ENCODE peak calls at places on chromosomes 12 and 14, in seven cellular contexts. D, I, T, C, U, W and L are unnamed samples.

GRCh38 chr14:41607966-41608663 is 1.4 kb downstream of the LRFN5 start:
- DNase-seq in D (no peak), I (no peak), T (no peak), C (peak; percentile 45), U (peak; percentile 78), W (no peak), L (no peak)

GRCh38 chr14:80535171-80535570 is 323.9 kb upstream of the DIO2 start:
- DNase-seq in D (no peak), I (no peak), T (no peak), C (no peak), U (no peak), W (no peak), L (no peak)

GRCh38 chr12:119659289-119659897 is 8.5 kb upstream of the PRKAB1 start:
- DNase-seq in D (peak; percentile 24), I (no peak), T (peak; percentile 35), C (peak; percentile 48), U (peak; percentile 47), W (peak; percentile 60), L (no peak)

GRCh38 chr12:102965281-102966155 is 8.0 kb downstream of the ASCL1 start:
- DNase-seq in D (no peak), I (no peak), T (no peak), C (no peak), U (peak; percentile 68), W (no peak), L (no peak)

GRCh38 chr12:111766608-111767361 is at the start of gene ALDH2:
- DNase-seq in D (peak; percentile 43), I (no peak), T (peak; percentile 83), C (peak; percentile 61), U (peak; percentile 96), W (peak; percentile 98), L (peak; percentile 25)

GRCh38 chr12:105820407-105821140 is 318.2 kb downstream of the NUAK1 start:
- DNase-seq in D (peak; percentile 22), I (no peak), T (no peak), C (peak; percentile 77), U (peak; percentile 14), W (no peak), L (peak; percentile 86)

GRCh38 chr14:51547260-51547659 is 104.5 kb upstream of the FRMD6 start:
- DNase-seq in D (peak; percentile 100), I (no peak), T (no peak), C (peak; percentile 98), U (no peak), W (no peak), L (peak; percentile 100)

GRCh38 chr12:82805812-82806497 is 119.2 kb downstream of the TMTC2 start:
- DNase-seq in D (peak; percentile 1), I (no peak), T (no peak), C (peak; percentile 72), U (no peak), W (no peak), L (peak; percentile 46)

GRCh38 chr14:70029296-70030132 is 150.3 kb downstream of the SMOC1 start:
- DNase-seq in D (no peak), I (no peak), T (no peak), C (no peak), U (no peak), W (no peak), L (no peak)

GRCh38 chr12:126191037-126191891 is 1126.0 kb downstream of the AACS start:
- DNase-seq in D (no peak), I (no peak), T (peak; percentile 15), C (no peak), U (peak; percentile 64), W (no peak), L (peak; percentile 4)

GRCh38 chr14:106841701-106842100 is 1315.3 kb downstream of the TMEM121 start:
- DNase-seq in D (no peak), I (no peak), T (no peak), C (no peak), U (no peak), W (no peak), L (no peak)

GRCh38 chr14:89166650-89167049 is 250.4 kb downstream of the FOXN3 start:
- DNase-seq in D (no peak), I (no peak), T (no peak), C (no peak), U (no peak), W (no peak), L (no peak)

GRCh38 chr12:15558915-15559528 is 230.2 kb downstream of the EPS8 start:
- DNase-seq in D (peak; percentile 87), I (no peak), T (no peak), C (peak; percentile 96), U (no peak), W (no peak), L (peak; percentile 78)

GRCh38 chr14:92173668-92174067 is 51.9 kb downstream of the CPSF2 start:
- DNase-seq in D (peak; percentile 66), I (no peak), T (no peak), C (peak; percentile 60), U (no peak), W (no peak), L (peak; percentile 26)

GRCh38 chr12:65779091-65779642 is 45.1 kb upstream of the HMGA2 start:
- DNase-seq in D (peak; percentile 61), I (no peak), T (peak; percentile 12), C (peak; percentile 29), U (peak; percentile 88), W (no peak), L (peak; percentile 53)

GRCh38 chr12:75489613-75490210 is 9.2 kb downstream of the GLIPR1 start:
- DNase-seq in D (peak; percentile 63), I (no peak), T (no peak), C (peak; percentile 83), U (peak; percentile 12), W (no peak), L (peak; percentile 62)

GRCh38 chr12:71671816-71672215 is 7.7 kb downstream of the THAP2 start:
- DNase-seq in D (no peak), I (no peak), T (no peak), C (no peak), U (no peak), W (no peak), L (no peak)

GRCh38 chr12:48788852-48789775 is at the start of gene ADCY6:
- DNase-seq in D (peak; percentile 70), I (no peak), T (peak; percentile 84), C (peak; percentile 73), U (peak; percentile 94), W (peak; percentile 56), L (peak; percentile 65)

GRCh38 chr12:94603434-94604068 is 46.8 kb downstream of the TMCC3 start:
- DNase-seq in D (no peak), I (no peak), T (no peak), C (peak; percentile 32), U (peak; percentile 75), W (peak; percentile 51), L (no peak)

GRCh38 chr12:28460420-28461130 is 270.3 kb downstream of the CCDC91 start:
- DNase-seq in D (no peak), I (peak; percentile 21), T (no peak), C (no peak), U (peak; percentile 60), W (no peak), L (no peak)

GRCh38 chr12:7935773-7936581 is at the start of gene SLC2A3:
- DNase-seq in D (peak; percentile 92), I (peak; percentile 65), T (peak; percentile 59), C (peak; percentile 94), U (peak; percentile 90), W (peak; percentile 74), L (peak; percentile 86)

GRCh38 chr12:40152783-40153383 is 47.0 kb upstream of the SLC2A13 start:
- DNase-seq in D (peak; percentile 32), I (no peak), T (peak; percentile 32), C (peak; percentile 45), U (peak; percentile 65), W (peak; percentile 8), L (peak; percentile 1)

GRCh38 chr14:51653855-51654548 is 2.3 kb downstream of the FRMD6 start:
- DNase-seq in D (peak; percentile 31), I (no peak), T (no peak), C (peak; percentile 52), U (no peak), W (no peak), L (no peak)

GRCh38 chr12:125221602-125222001 is 156.4 kb downstream of the AACS start:
- DNase-seq in D (no peak), I (no peak), T (no peak), C (no peak), U (no peak), W (no peak), L (no peak)

DNA sequence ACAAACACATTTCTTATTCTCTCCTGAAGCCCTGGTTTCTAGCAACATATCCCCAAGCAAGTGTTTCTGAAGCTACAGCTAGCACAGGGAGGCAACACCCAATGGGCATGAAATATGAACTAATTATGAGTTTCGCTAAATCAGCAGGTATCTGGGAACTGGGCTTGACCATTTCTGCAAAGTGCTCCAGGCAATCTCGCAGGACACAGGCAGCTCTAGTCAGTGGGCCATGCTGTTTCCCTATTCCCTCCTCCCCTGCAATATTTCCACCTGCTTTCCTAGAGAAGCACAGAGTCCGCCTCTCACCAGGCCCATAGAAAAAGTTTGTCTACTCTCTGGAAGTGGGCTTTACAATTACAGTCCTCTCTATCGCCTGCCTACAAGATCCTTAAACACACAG is 392.2 kb upstream of the TMPO start:
- DNase-seq in D (no peak), I (no peak), T (no peak), C (no peak), U (no peak), W (no peak), L (no peak)
- H2AFZ ChIP-seq in D (no peak overlapping the region), I (no peak overlapping the region), T (peak overlapping the region; percentile 15), C (no peak overlapping the region), U (peak overlapping the region; percentile 73), W (no peak overlapping the region), L (no peak overlapping the region)

GRCh38 chr12:51924551-51925399 is 17.5 kb downstream of the ACVRL1 start:
- DNase-seq in D (no peak), I (no peak), T (no peak), C (no peak), U (no peak), W (no peak), L (no peak)
- H3K4me3 ChIP-seq in D (no peak overlapping the region), I (no peak overlapping the region), T (no peak overlapping the region), C (no peak overlapping the region), U (no peak overlapping the region), W (no peak overlapping the region), L (no peak overlapping the region)

GRCh38 chr12:43795716-43796282 is 10.3 kb downstream of the TWF1 start:
- DNase-seq in D (peak; percentile 21), I (no peak), T (no peak), C (no peak), U (no peak), W (no peak), L (no peak)

DNA sequence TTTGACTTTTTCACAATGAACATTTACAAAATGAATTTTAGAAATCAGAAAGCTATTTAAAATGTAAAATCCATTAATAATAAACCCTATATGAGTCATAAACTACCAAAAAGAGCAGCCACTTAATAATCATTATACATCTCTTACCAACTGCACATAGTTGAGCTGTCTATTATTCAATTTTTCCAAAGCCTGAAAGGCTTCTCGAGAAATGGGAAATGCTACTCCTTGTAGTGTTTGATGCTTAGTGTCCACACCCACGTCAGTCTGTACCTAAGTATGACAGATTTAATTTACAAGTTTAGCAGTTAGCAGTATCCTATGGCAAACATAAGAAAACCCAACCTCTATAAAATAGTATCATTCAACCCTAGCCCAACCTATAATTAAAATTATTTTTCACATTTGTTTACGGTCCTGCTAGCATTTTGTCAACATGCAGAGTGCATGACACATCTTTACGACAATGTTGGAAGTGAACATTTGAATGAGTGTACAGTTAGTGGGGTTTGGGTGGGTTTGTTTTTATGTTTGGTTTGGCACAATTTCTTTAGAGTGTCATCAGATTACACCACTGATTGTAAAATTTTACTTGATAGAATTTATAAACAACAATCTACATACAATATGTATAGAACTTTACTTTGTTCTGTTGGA is 8.4 kb downstream of the TWF1 start:
- DNase-seq in D (peak; percentile 26), I (no peak), T (no peak), C (no peak), U (no peak), W (no peak), L (no peak)
- H3K36me3 ChIP-seq in D (peaks cover 15% of the 10 kb centered on the region), I (no peaks in the 10 kb centered on the region), T (peaks cover 83% of the 10 kb centered on the region), C (peaks cover 84% of the 10 kb centered on the region), U (peaks cover 62% of the 10 kb centered on the region), W (peaks cover 77% of the 10 kb centered on the region), L (peaks cover 48% of the 10 kb centered on the region)

GRCh38 chr14:36580141-36580855 is 2.1 kb downstream of the NKX2-8 start:
- DNase-seq in D (no peak), I (no peak), T (no peak), C (no peak), U (peak; percentile 72), W (no peak), L (no peak)
- H2AFZ ChIP-seq in D (no peak overlapping the region), I (no peak overlapping the region), T (peak overlapping the region; percentile 85), C (peak overlapping the region; percentile 76), U (peak overlapping the region; percentile 69), W (no peak overlapping the region), L (peak overlapping the region; percentile 77)